ENCODE peak calls at places on chromosome 3, in eight cellular contexts. One of them, this sample, is unnamed.

GRCh38 chr3:115927210-115927609 is 303.9 kb downstream of the GAP43 start:
- DNase-seq in cardiac septum: no peak
- DNase-seq in GM03348: no peak
- DNase-seq in GM18507: no peak
- DNase-seq in stomach: no peak
- DNase-seq in NCI-H446: peak
- DNase-seq in GM12865: no peak
- DNase-seq in HFFc6: no peak
- DNase-seq in this sample: no peak

GRCh38 chr3:27633224-27633545 is 88.9 kb downstream of the EOMES start:
- DNase-seq in cardiac septum: no peak
- DNase-seq in GM03348: peak
- DNase-seq in GM18507: no peak
- DNase-seq in stomach: no peak
- DNase-seq in NCI-H446: no peak
- DNase-seq in GM12865: peak
- DNase-seq in HFFc6: no peak
- DNase-seq in this sample: peak

GRCh38 chr3:157088133-157088488 is 71.8 kb downstream of the CCNL1 start:
- DNase-seq in cardiac septum: no peak
- DNase-seq in GM03348: no peak
- DNase-seq in GM18507: no peak
- DNase-seq in stomach: no peak
- DNase-seq in NCI-H446: no peak
- DNase-seq in GM12865: no peak
- DNase-seq in HFFc6: no peak
- DNase-seq in this sample: no peak

GRCh38 chr3:66499881-66500574 is 794 bp downstream of the LRIG1 start:
- DNase-seq in cardiac septum: no peak
- DNase-seq in GM03348: peak
- DNase-seq in GM18507: no peak
- DNase-seq in stomach: peak
- DNase-seq in NCI-H446: no peak
- DNase-seq in GM12865: peak
- DNase-seq in HFFc6: no peak
- DNase-seq in this sample: peak

GRCh38 chr3:29668728-29669127 is 387.9 kb downstream of the RBMS3 start:
- DNase-seq in cardiac septum: no peak
- DNase-seq in GM03348: no peak
- DNase-seq in GM18507: no peak
- DNase-seq in stomach: no peak
- DNase-seq in NCI-H446: no peak
- DNase-seq in GM12865: no peak
- DNase-seq in HFFc6: no peak
- DNase-seq in this sample: no peak

GRCh38 chr3:145557405-145557804 is 603.6 kb downstream of the PLOD2 start:
- DNase-seq in cardiac septum: no peak
- DNase-seq in GM03348: no peak
- DNase-seq in GM18507: no peak
- DNase-seq in stomach: no peak
- DNase-seq in NCI-H446: peak
- DNase-seq in GM12865: no peak
- DNase-seq in HFFc6: no peak
- DNase-seq in this sample: no peak

GRCh38 chr3:137039570-137039969 is 81.8 kb downstream of the IL20RB start:
- DNase-seq in cardiac septum: no peak
- DNase-seq in GM03348: no peak
- DNase-seq in GM18507: no peak
- DNase-seq in stomach: no peak
- DNase-seq in NCI-H446: no peak
- DNase-seq in GM12865: no peak
- DNase-seq in HFFc6: no peak
- DNase-seq in this sample: no peak

GRCh38 chr3:126431103-126431534 is 36.4 kb downstream of the CFAP100 start:
- DNase-seq in cardiac septum: no peak
- DNase-seq in GM03348: no peak
- DNase-seq in GM18507: peak
- DNase-seq in stomach: peak
- DNase-seq in NCI-H446: no peak
- DNase-seq in GM12865: peak
- DNase-seq in HFFc6: no peak
- DNase-seq in this sample: no peak

GRCh38 chr3:133452603-133453313 is 52.9 kb downstream of the BFSP2 start:
- DNase-seq in cardiac septum: no peak
- DNase-seq in GM03348: no peak
- DNase-seq in GM18507: no peak
- DNase-seq in stomach: no peak
- DNase-seq in NCI-H446: no peak
- DNase-seq in GM12865: no peak
- DNase-seq in HFFc6: peak
- DNase-seq in this sample: no peak

GRCh38 chr3:15491143-15491542 is 30.4 kb downstream of the COLQ start:
- DNase-seq in cardiac septum: no peak
- DNase-seq in GM03348: no peak
- DNase-seq in GM18507: no peak
- DNase-seq in stomach: no peak
- DNase-seq in NCI-H446: no peak
- DNase-seq in GM12865: peak
- DNase-seq in HFFc6: no peak
- DNase-seq in this sample: no peak

GRCh38 chr3:120139140-120139539 is 44.9 kb upstream of the GSK3B start:
- DNase-seq in cardiac septum: no peak
- DNase-seq in GM03348: no peak
- DNase-seq in GM18507: no peak
- DNase-seq in stomach: no peak
- DNase-seq in NCI-H446: no peak
- DNase-seq in GM12865: no peak
- DNase-seq in HFFc6: no peak
- DNase-seq in this sample: no peak

GRCh38 chr3:160003520-160004128 is 15.0 kb downstream of the IL12A start:
- DNase-seq in cardiac septum: no peak
- DNase-seq in GM03348: peak
- DNase-seq in GM18507: no peak
- DNase-seq in stomach: peak
- DNase-seq in NCI-H446: peak
- DNase-seq in GM12865: peak
- DNase-seq in HFFc6: peak
- DNase-seq in this sample: peak

This sample was measured in AG08395.